ENCODE peak calls at places on chromosome 2, in eight cellular contexts. Q is T-helper 1 cell; N is EH; A is stimulated activated CD4-positive, alpha-beta T cell treated with anti-CD3 and anti-CD28 coated beads, Interleukin-4, amount 100 ng/mL, for 48 hours; C is RKO; V is activated CD4-positive, alpha-beta T cell treated with anti-CD3 and anti-CD28 coated beads, Interleukin-2, amount 10 ng/mL, durations not matched to agents 7 days and 5 days; R is GM23248; Z is CD4-positive, alpha-beta T cell. B is an unnamed sample.

GRCh38 chr2:14722919-14723559 is 90.5 kb downstream of the LRATD1 start:
- DNase-seq in Q (no peak), N (no peak), A (no peak), C (no peak), V (no peak), R (peak; percentile 51), Z (no peak), B (no peak)

GRCh38 chr2:187509667-187510417 is 44.4 kb downstream of the TFPI start:
- DNase-seq in Q (no peak), N (no peak), A (no peak), C (no peak), V (no peak), R (no peak), Z (no peak), B (no peak)

GRCh38 chr2:135096665-135097446 is 44.8 kb downstream of the RAB3GAP1 start:
- DNase-seq in Q (no peak), N (peak; percentile 22), A (no peak), C (no peak), V (no peak), R (no peak), Z (no peak), B (no peak)

GRCh38 chr2:174688079-174688478 is 76.2 kb downstream of the CHRNA1 start:
- DNase-seq in Q (peak; percentile 63), N (peak; percentile 53), A (no peak), C (peak; percentile 49), V (no peak), R (peak; percentile 79), Z (no peak), B (no peak)

GRCh38 chr2:135820003-135820618 is 16.9 kb downstream of the LCT start:
- DNase-seq in Q (peak; percentile 93), N (peak; percentile 55), A (peak; percentile 80), C (no peak), V (peak; percentile 82), R (peak; percentile 63), Z (peak; percentile 32), B (peak; percentile 74)

GRCh38 chr2:212282596-212283330 is 255.8 kb downstream of the ERBB4 start:
- DNase-seq in Q (no peak), N (no peak), A (no peak), C (no peak), V (no peak), R (peak; percentile 2), Z (no peak), B (no peak)

GRCh38 chr2:240999873-241000541 is 1.6 kb downstream of the SNED1 start:
- DNase-seq in Q (no peak), N (no peak), A (no peak), C (no peak), V (peak; percentile 5), R (no peak), Z (no peak), B (peak; percentile 36)

GRCh38 chr2:157394928-157395327 is 49.0 kb downstream of the CYTIP start:
- DNase-seq in Q (no peak), N (no peak), A (no peak), C (no peak), V (no peak), R (no peak), Z (no peak), B (no peak)

GRCh38 chr2:221791840-221792239 is 219.7 kb upstream of the EPHA4 start:
- DNase-seq in Q (no peak), N (no peak), A (no peak), C (no peak), V (no peak), R (peak; percentile 38), Z (no peak), B (no peak)

GRCh38 chr2:240462073-240462703 is 26.7 kb downstream of the GPC1 start:
- DNase-seq in Q (no peak), N (no peak), A (no peak), C (no peak), V (no peak), R (no peak), Z (peak; percentile 0), B (no peak)

GRCh38 chr2:239351687-239352086 is 49.1 kb downstream of the HDAC4 start:
- DNase-seq in Q (no peak), N (no peak), A (no peak), C (no peak), V (no peak), R (no peak), Z (no peak), B (no peak)

GRCh38 chr2:109499549-109499948 is 114.2 kb downstream of the SEPTIN10 start:
- DNase-seq in Q (no peak), N (no peak), A (no peak), C (no peak), V (no peak), R (no peak), Z (no peak), B (no peak)

GRCh38 chr2:219142329-219142728 is 18.3 kb downstream of the NHEJ1 start:
- DNase-seq in Q (no peak), N (peak; percentile 94), A (no peak), C (no peak), V (no peak), R (peak; percentile 96), Z (no peak), B (no peak)